ENCODE peak calls at places on chromosomes 6 and 20, in five cellular contexts. One of them, this sample, is unnamed.

GRCh38 chr6:42417641-42418112 is 34.0 kb downstream of the TRERF1 start:
- DNase-seq in H1: no peak
- DNase-seq in endothelial cell of umbilical vein: no peak
- DNase-seq in A549: no peak
- DNase-seq in heart left ventricle: no peak
- DNase-seq in this sample: no peak

GRCh38 chr6:13711384-13711725 is 280 bp downstream of the RANBP9 start:
- DNase-seq in H1: no peak
- DNase-seq in endothelial cell of umbilical vein: no peak
- DNase-seq in A549: no peak
- DNase-seq in heart left ventricle: no peak
- DNase-seq in this sample: no peak

GRCh38 chr20:51551186-51551585 is 8.7 kb upstream of the NFATC2 start:
- DNase-seq in H1: no peak
- DNase-seq in endothelial cell of umbilical vein: no peak
- DNase-seq in A549: no peak
- DNase-seq in heart left ventricle: no peak
- DNase-seq in this sample: no peak

GRCh38 chr6:14871196-14871595 is 374.7 kb upstream of the JARID2 start:
- DNase-seq in H1: no peak
- DNase-seq in endothelial cell of umbilical vein: no peak
- DNase-seq in A549: no peak
- DNase-seq in heart left ventricle: no peak
- DNase-seq in this sample: no peak

GRCh38 chr20:45080867-45081616 is 19.9 kb downstream of the KCNS1 start:
- DNase-seq in H1: no peak
- DNase-seq in endothelial cell of umbilical vein: peak; percentile 24
- DNase-seq in A549: no peak
- DNase-seq in heart left ventricle: no peak
- DNase-seq in this sample: no peak

GRCh38 chr6:10412165-10412947 is 2.5 kb downstream of the TFAP2A start:
- DNase-seq in H1: no peak
- DNase-seq in endothelial cell of umbilical vein: no peak
- DNase-seq in A549: peak; percentile 56
- DNase-seq in heart left ventricle: no peak
- DNase-seq in this sample: peak; percentile 90

GRCh38 chr6:26216886-26217713 is 129.9 kb downstream of the HFE start:
- DNase-seq in H1: no peak
- DNase-seq in endothelial cell of umbilical vein: peak; percentile 95
- DNase-seq in A549: no peak
- DNase-seq in heart left ventricle: peak; percentile 80
- DNase-seq in this sample: peak; percentile 80

GRCh38 chr6:41934278-41935189 is 7.1 kb downstream of the CCND3 start:
- DNase-seq in H1: no peak
- DNase-seq in endothelial cell of umbilical vein: no peak
- DNase-seq in A549: no peak
- DNase-seq in heart left ventricle: no peak
- DNase-seq in this sample: no peak

GRCh38 chr6:147061152-147061551 is 143.1 kb upstream of the STXBP5 start:
- DNase-seq in H1: no peak
- DNase-seq in endothelial cell of umbilical vein: no peak
- DNase-seq in A549: no peak
- DNase-seq in heart left ventricle: no peak
- DNase-seq in this sample: no peak

GRCh38 chr6:132811276-132811675 is 3.1 kb upstream of the RPS12 start:
- DNase-seq in H1: no peak
- DNase-seq in endothelial cell of umbilical vein: no peak
- DNase-seq in A549: no peak
- DNase-seq in heart left ventricle: no peak
- DNase-seq in this sample: no peak

GRCh38 chr6:20564269-20564668 is 30.0 kb downstream of the CDKAL1 start:
- DNase-seq in H1: no peak
- DNase-seq in endothelial cell of umbilical vein: peak; percentile 59
- DNase-seq in A549: no peak
- DNase-seq in heart left ventricle: no peak
- DNase-seq in this sample: no peak

GRCh38 chr6:18062733-18063132 is 59.7 kb downstream of the NHLRC1 start:
- DNase-seq in H1: no peak
- DNase-seq in endothelial cell of umbilical vein: no peak
- DNase-seq in A549: no peak
- DNase-seq in heart left ventricle: no peak
- DNase-seq in this sample: no peak

GRCh38 chr6:28118217-28118616 is 6.2 kb upstream of the ZSCAN16 start:
- DNase-seq in H1: no peak
- DNase-seq in endothelial cell of umbilical vein: no peak
- DNase-seq in A549: no peak
- DNase-seq in heart left ventricle: no peak
- DNase-seq in this sample: no peak

GRCh38 chr20:37519508-37520416 is 1.3 kb upstream of the NNAT start:
- DNase-seq in H1: no peak
- DNase-seq in endothelial cell of umbilical vein: peak; percentile 41
- DNase-seq in A549: no peak
- DNase-seq in heart left ventricle: no peak
- DNase-seq in this sample: peak; percentile 82

GRCh38 chr20:43900496-43900895 is 14.2 kb upstream of the TOX2 start:
- DNase-seq in H1: no peak
- DNase-seq in endothelial cell of umbilical vein: no peak
- DNase-seq in A549: no peak
- DNase-seq in heart left ventricle: no peak
- DNase-seq in this sample: no peak

GRCh38 chr6:6843057-6843627 is 254.6 kb downstream of the LY86 start:
- DNase-seq in H1: no peak
- DNase-seq in endothelial cell of umbilical vein: no peak
- DNase-seq in A549: peak; percentile 10
- DNase-seq in heart left ventricle: no peak
- DNase-seq in this sample: no peak

GRCh38 chr20:38187512-38187911 is 22.4 kb upstream of the TGM2 start:
- DNase-seq in H1: no peak
- DNase-seq in endothelial cell of umbilical vein: no peak
- DNase-seq in A549: no peak
- DNase-seq in heart left ventricle: no peak
- DNase-seq in this sample: peak; percentile 54

GRCh38 chr20:21102252-21102609 is 3.9 kb downstream of the LINC00237 start:
- DNase-seq in H1: no peak
- DNase-seq in endothelial cell of umbilical vein: no peak
- DNase-seq in A549: no peak
- DNase-seq in heart left ventricle: no peak
- DNase-seq in this sample: peak; percentile 89

GRCh38 chr20:41086402-41087324 is 50.7 kb upstream of the PLCG1 start:
- DNase-seq in H1: no peak
- DNase-seq in endothelial cell of umbilical vein: peak; percentile 82
- DNase-seq in A549: no peak
- DNase-seq in heart left ventricle: no peak
- DNase-seq in this sample: no peak

GRCh38 chr6:161204866-161205557 is 68.8 kb downstream of the AGPAT4 start:
- DNase-seq in H1: no peak
- DNase-seq in endothelial cell of umbilical vein: no peak
- DNase-seq in A549: no peak
- DNase-seq in heart left ventricle: no peak
- DNase-seq in this sample: no peak

GRCh38 chr6:55397986-55398385 is 70.7 kb downstream of the GFRAL start:
- DNase-seq in H1: no peak
- DNase-seq in endothelial cell of umbilical vein: no peak
- DNase-seq in A549: no peak
- DNase-seq in heart left ventricle: no peak
- DNase-seq in this sample: no peak

GRCh38 chr6:134614606-134615485 is 296.9 kb upstream of the SGK1 start:
- DNase-seq in H1: no peak
- DNase-seq in endothelial cell of umbilical vein: no peak
- DNase-seq in A549: no peak
- DNase-seq in heart left ventricle: no peak
- DNase-seq in this sample: no peak

GRCh38 chr6:2655844-2656433 is 94.8 kb downstream of the MYLK4 start:
- DNase-seq in H1: no peak
- DNase-seq in endothelial cell of umbilical vein: no peak
- DNase-seq in A549: no peak
- DNase-seq in heart left ventricle: no peak
- DNase-seq in this sample: no peak

GRCh38 chr20:62485062-62485700 is 9.4 kb upstream of the GATA5 start:
- DNase-seq in H1: no peak
- DNase-seq in endothelial cell of umbilical vein: no peak
- DNase-seq in A549: no peak
- DNase-seq in heart left ventricle: no peak
- DNase-seq in this sample: no peak

GRCh38 chr20:17635846-17636245 is 46.2 kb downstream of the RRBP1 start:
- DNase-seq in H1: no peak
- DNase-seq in endothelial cell of umbilical vein: no peak
- DNase-seq in A549: no peak
- DNase-seq in heart left ventricle: no peak
- DNase-seq in this sample: no peak
- TF ChIP-seq POLR2A in H1: no peak
- TF ChIP-seq POLR2A in endothelial cell of umbilical vein: no peak
- TF ChIP-seq POLR2A in A549: no peak
- TF ChIP-seq POLR2A in heart left ventricle: no peak
- TF ChIP-seq POLR2A in this sample: no peak

GRCh38 chr20:46572181-46572580 is 21.7 kb upstream of the OCSTAMP start:
- DNase-seq in H1: no peak
- DNase-seq in endothelial cell of umbilical vein: peak; percentile 55
- DNase-seq in A549: no peak
- DNase-seq in heart left ventricle: peak; percentile 51
- DNase-seq in this sample: peak; percentile 81
- H3K4me3 ChIP-seq in H1: no peak overlapping the region
- H3K4me3 ChIP-seq in endothelial cell of umbilical vein: no peak overlapping the region
- H3K4me3 ChIP-seq in A549: no peak overlapping the region
- H3K4me3 ChIP-seq in heart left ventricle: no peak overlapping the region
- H3K4me3 ChIP-seq in this sample: no peak overlapping the region

DNA sequence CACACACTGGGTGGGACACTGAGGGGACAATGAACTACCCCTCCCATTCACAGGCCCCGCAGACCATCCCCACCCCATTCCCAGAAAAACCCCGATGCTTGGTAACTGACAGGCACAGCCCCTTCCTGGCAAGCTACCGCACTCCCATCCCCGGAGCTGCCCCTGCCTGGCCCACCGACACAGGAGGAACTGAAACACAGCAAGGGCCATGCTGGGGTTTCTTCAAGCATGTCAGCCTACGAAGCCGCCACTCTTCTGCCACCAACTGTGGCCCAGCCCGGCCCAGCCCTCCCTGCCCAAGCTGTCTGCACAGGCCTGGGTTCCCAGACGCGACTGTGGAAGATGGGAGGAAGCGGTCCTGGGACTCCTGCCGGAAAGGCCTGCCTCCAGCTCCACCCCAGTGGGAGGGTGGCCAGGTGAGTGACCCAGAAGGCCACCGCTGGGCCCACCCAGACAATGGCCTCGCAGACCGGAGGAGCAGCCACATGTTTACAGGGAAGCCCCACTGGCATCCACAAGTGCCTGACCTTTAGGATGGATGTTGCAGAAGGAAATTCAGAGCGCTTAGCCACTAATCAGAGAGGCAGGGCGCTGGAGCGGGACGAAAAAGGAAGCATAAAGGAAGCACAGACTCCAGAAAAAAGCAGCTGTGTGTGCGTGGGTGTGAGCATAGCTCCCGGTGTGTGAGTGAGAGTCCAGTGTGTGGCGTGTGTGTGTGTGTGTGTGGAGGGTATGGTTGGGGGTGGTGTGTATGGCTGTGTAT is 91.5 kb downstream of the PRND start:
- DNase-seq in H1: no peak
- DNase-seq in endothelial cell of umbilical vein: peak; percentile 40
- DNase-seq in A549: no peak
- DNase-seq in heart left ventricle: peak; percentile 53
- DNase-seq in this sample: no peak
- TF ChIP-seq POLR2A in H1: no peak
- TF ChIP-seq POLR2A in endothelial cell of umbilical vein: no peak
- TF ChIP-seq POLR2A in A549: no peak
- TF ChIP-seq POLR2A in heart left ventricle: no peak
- TF ChIP-seq POLR2A in this sample: no peak

GRCh38 chr20:53847843-53848185 is 222.6 kb downstream of the BCAS1 start:
- DNase-seq in H1: no peak
- DNase-seq in endothelial cell of umbilical vein: no peak
- DNase-seq in A549: no peak
- DNase-seq in heart left ventricle: no peak
- DNase-seq in this sample: no peak

GRCh38 chr20:53848304-53848703 is 222.1 kb downstream of the BCAS1 start:
- DNase-seq in H1: no peak
- DNase-seq in endothelial cell of umbilical vein: no peak
- DNase-seq in A549: no peak
- DNase-seq in heart left ventricle: no peak
- DNase-seq in this sample: no peak

GRCh38 chr20:53846640-53847039 is 223.8 kb downstream of the BCAS1 start:
- DNase-seq in H1: no peak
- DNase-seq in endothelial cell of umbilical vein: no peak
- DNase-seq in A549: no peak
- DNase-seq in heart left ventricle: no peak
- DNase-seq in this sample: no peak

GRCh38 chr20:53845980-53846379 is 224.4 kb downstream of the BCAS1 start:
- DNase-seq in H1: no peak
- DNase-seq in endothelial cell of umbilical vein: no peak
- DNase-seq in A549: no peak
- DNase-seq in heart left ventricle: no peak
- DNase-seq in this sample: no peak

DNA sequence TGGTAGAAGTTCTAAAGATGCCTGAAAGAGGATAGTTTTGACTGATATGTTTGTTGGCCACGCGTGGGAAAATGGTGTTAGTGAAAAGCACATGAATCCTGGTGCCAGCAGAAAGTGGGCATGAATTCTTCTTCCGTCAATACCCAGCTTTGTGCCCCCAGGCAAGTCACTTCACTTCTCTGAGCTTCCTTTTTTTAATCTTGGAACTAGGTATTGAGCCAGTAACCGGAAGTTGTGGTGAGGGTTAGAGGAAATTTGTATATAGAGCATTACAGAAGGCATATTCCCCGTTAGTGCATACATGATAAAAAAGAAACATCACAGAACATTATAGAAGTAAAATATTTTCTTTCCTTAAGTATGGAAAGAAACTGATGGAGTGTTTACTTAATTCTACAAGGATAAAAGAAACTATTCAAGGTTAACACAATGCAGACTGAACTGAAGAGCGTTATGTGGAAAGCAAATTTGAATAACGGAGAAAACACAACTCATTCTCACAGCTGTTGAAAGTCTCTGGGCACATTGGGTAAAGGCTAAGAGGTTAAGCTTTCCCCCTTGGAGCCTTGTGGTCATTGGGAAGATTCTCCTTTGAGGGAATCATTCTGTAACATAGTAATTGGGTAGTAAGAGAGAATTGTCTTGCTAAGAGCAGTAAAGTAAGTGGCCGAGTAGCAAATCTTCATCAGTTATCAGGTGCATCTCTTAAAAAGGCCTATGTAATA is 223.1 kb downstream of the BCAS1 start:
- DNase-seq in H1: no peak
- DNase-seq in endothelial cell of umbilical vein: no peak
- DNase-seq in A549: no peak
- DNase-seq in heart left ventricle: no peak
- DNase-seq in this sample: no peak
- H3K4me3 ChIP-seq in H1: no peak overlapping the region
- H3K4me3 ChIP-seq in endothelial cell of umbilical vein: no peak overlapping the region
- H3K4me3 ChIP-seq in A549: no peak overlapping the region
- H3K4me3 ChIP-seq in heart left ventricle: no peak overlapping the region
- H3K4me3 ChIP-seq in this sample: no peak overlapping the region

This sample was measured in lower leg skin.